ENCODE peak calls at places on chromosomes 6 and 20, in four cellular contexts. One of them, this sample, is unnamed.

GRCh38 chr6:108559097-108559883 is 1.4 kb upstream of the FOXO3 start:
- DNase-seq in type B pancreatic cell: peak
- DNase-seq in ELF-1: peak
- DNase-seq in NCI-H524 treated with DMSO at 0.1 percent for 48 hours: peak
- DNase-seq in this sample: peak

GRCh38 chr6:70592391-70593117 is 25.8 kb downstream of the SDHAF4 start:
- DNase-seq in type B pancreatic cell: no peak
- DNase-seq in ELF-1: no peak
- DNase-seq in NCI-H524 treated with DMSO at 0.1 percent for 48 hours: no peak
- DNase-seq in this sample: no peak

GRCh38 chr6:146433881-146434741 is 109.5 kb upstream of the RAB32 start:
- DNase-seq in type B pancreatic cell: no peak
- DNase-seq in ELF-1: peak
- DNase-seq in NCI-H524 treated with DMSO at 0.1 percent for 48 hours: no peak
- DNase-seq in this sample: peak

GRCh38 chr6:21850682-21851081 is 257.1 kb downstream of the SOX4 start:
- DNase-seq in type B pancreatic cell: no peak
- DNase-seq in ELF-1: no peak
- DNase-seq in NCI-H524 treated with DMSO at 0.1 percent for 48 hours: no peak
- DNase-seq in this sample: no peak

GRCh38 chr20:17557675-17558006 is 12.2 kb upstream of the DSTN start:
- DNase-seq in type B pancreatic cell: no peak
- DNase-seq in ELF-1: peak
- DNase-seq in NCI-H524 treated with DMSO at 0.1 percent for 48 hours: no peak
- DNase-seq in this sample: no peak

GRCh38 chr6:8180327-8181161 is 78.2 kb upstream of the EEF1E1 start:
- DNase-seq in type B pancreatic cell: no peak
- DNase-seq in ELF-1: peak
- DNase-seq in NCI-H524 treated with DMSO at 0.1 percent for 48 hours: no peak
- DNase-seq in this sample: no peak

GRCh38 chr20:35304956-35305355 is 12.7 kb upstream of the FAM83C start:
- DNase-seq in type B pancreatic cell: no peak
- DNase-seq in ELF-1: no peak
- DNase-seq in NCI-H524 treated with DMSO at 0.1 percent for 48 hours: no peak
- DNase-seq in this sample: no peak

GRCh38 chr20:34180460-34181108 is 60.6 kb upstream of the ASIP start:
- DNase-seq in type B pancreatic cell: no peak
- DNase-seq in ELF-1: peak
- DNase-seq in NCI-H524 treated with DMSO at 0.1 percent for 48 hours: no peak
- DNase-seq in this sample: no peak

GRCh38 chr6:2920671-2921112 is 17.6 kb upstream of the SERPINB9 start:
- DNase-seq in type B pancreatic cell: no peak
- DNase-seq in ELF-1: peak
- DNase-seq in NCI-H524 treated with DMSO at 0.1 percent for 48 hours: no peak
- DNase-seq in this sample: no peak

GRCh38 chr6:25280617-25280990 is 1.4 kb downstream of the CARMIL1 start:
- DNase-seq in type B pancreatic cell: no peak
- DNase-seq in ELF-1: no peak
- DNase-seq in NCI-H524 treated with DMSO at 0.1 percent for 48 hours: no peak
- DNase-seq in this sample: no peak

GRCh38 chr6:33320315-33321181 is 3.0 kb upstream of the ZBTB22 start:
- DNase-seq in type B pancreatic cell: no peak
- DNase-seq in ELF-1: peak
- DNase-seq in NCI-H524 treated with DMSO at 0.1 percent for 48 hours: no peak
- DNase-seq in this sample: peak

GRCh38 chr6:141562181-141562800 is 570.4 kb upstream of the GJE1 start:
- DNase-seq in type B pancreatic cell: no peak
- DNase-seq in ELF-1: peak
- DNase-seq in NCI-H524 treated with DMSO at 0.1 percent for 48 hours: no peak
- DNase-seq in this sample: peak

This sample was measured in spleen.